ENCODE peak calls at places on chromosomes 5 and 9, in ten cellular contexts. X is mesendoderm; C is ureter; M is mucosa of gallbladder; Q is G401; F is Ammon's horn; B is IMR-90; D is CD4-positive, alpha-beta memory T cell; N is activated T-cell treated with anti-CD3 and anti-CD28 coated beads, Interleukin-2, amount 50 U/mL, for 72 hours; G is HCT116. U is an unnamed sample.

GRCh38 chr9:114861922-114862605 is 56.2 kb upstream of the TNFSF15 start:
- DNase-seq in M (no peak), C (no peak), Q (no peak), X (no peak), N (no peak), G (no peak), F (no peak), B (no peak), D (no peak), U (no peak)

GRCh38 chr5:171617268-171617667 is 168.3 kb upstream of the SMIM23 start:
- DNase-seq in X (no peak), G (no peak), M (no peak), C (peak), F (no peak), D (no peak), B (no peak), Q (no peak), N (no peak), U (no peak)

GRCh38 chr9:37903581-37903830 is 421 bp downstream of the SLC25A51 start:
- DNase-seq in F (no peak), B (no peak), X (peak), Q (no peak), D (no peak), C (no peak), N (peak), M (no peak), G (no peak), U (no peak)

GRCh38 chr9:74309654-74310053 is 187.5 kb upstream of the RORB start:
- DNase-seq in B (no peak), X (peak), D (no peak), F (no peak), N (no peak), C (no peak), G (no peak), M (no peak), Q (no peak), U (no peak)

GRCh38 chr9:97387936-97388684 is 23.8 kb upstream of the TDRD7 start:
- DNase-seq in N (no peak), M (no peak), D (no peak), Q (no peak), G (no peak), F (no peak), B (no peak), C (no peak), X (peak), U (no peak)

GRCh38 chr5:21810737-21811316 is 1042.3 kb downstream of the CDH12 start:
- DNase-seq in M (no peak), X (peak), N (no peak), G (no peak), Q (peak), D (no peak), C (no peak), F (no peak), B (peak), U (no peak)

GRCh38 chr9:107465467-107466451 is 23.8 kb downstream of the KLF4 start:
- DNase-seq in G (no peak), C (peak), Q (peak), B (peak), X (peak), M (peak), F (peak), D (no peak), N (peak), U (peak)

GRCh38 chr5:132747064-132747692 is at the start of gene CCNI2:
- DNase-seq in X (peak), F (no peak), C (no peak), Q (no peak), B (no peak), N (peak), M (no peak), G (no peak), D (peak), U (peak)

GRCh38 chr5:122183098-122183794 is 53.9 kb downstream of the ZNF474 start:
- DNase-seq in B (peak), M (no peak), X (no peak), N (no peak), G (no peak), Q (no peak), C (peak), D (no peak), F (peak), U (peak)

GRCh38 chr5:140575309-140575708 is 10.7 kb downstream of the SLC35A4 start:
- DNase-seq in C (no peak), F (peak), Q (no peak), N (no peak), D (no peak), G (peak), X (peak), M (no peak), B (peak), U (peak)

GRCh38 chr5:120164037-120164436 is 300.1 kb upstream of the PRR16 start:
- DNase-seq in X (no peak), C (no peak), D (no peak), M (no peak), Q (no peak), F (no peak), B (no peak), N (no peak), G (no peak), U (no peak)

GRCh38 chr5:77366717-77367500 is 125.2 kb downstream of the WDR41 start:
- DNase-seq in D (no peak), C (no peak), B (no peak), F (no peak), M (no peak), N (no peak), X (peak), G (no peak), Q (no peak), U (no peak)

GRCh38 chr9:109198736-109199384 is 31.8 kb upstream of the FRRS1L start:
- DNase-seq in D (no peak), B (no peak), C (no peak), X (peak), N (no peak), Q (no peak), M (no peak), F (no peak), G (peak), U (no peak)

GRCh38 chr5:140560227-140560626 is 3.0 kb upstream of the SRA1 start:
- DNase-seq in Q (no peak), C (no peak), G (no peak), N (no peak), D (no peak), M (no peak), X (no peak), F (no peak), B (no peak), U (no peak)

GRCh38 chr5:132787076-132787475 is 10.0 kb upstream of the SEPTIN8 start:
- DNase-seq in B (peak), N (no peak), X (no peak), G (no peak), F (no peak), M (no peak), Q (no peak), C (no peak), D (no peak), U (no peak)

GRCh38 chr5:154367101-154367500 is 78.7 kb upstream of the SAP30L start:
- DNase-seq in F (no peak), D (no peak), B (peak), N (no peak), X (no peak), C (no peak), G (no peak), Q (no peak), M (no peak), U (no peak)

GRCh38 chr9:136678624-136679023 is 8.6 kb downstream of the AGPAT2 start:
- DNase-seq in M (no peak), F (no peak), X (no peak), D (no peak), G (no peak), Q (no peak), C (no peak), N (no peak), B (no peak), U (no peak)

GRCh38 chr9:76136986-76137385 is 246.5 kb downstream of the PCSK5 start:
- DNase-seq in X (peak), Q (no peak), M (no peak), D (no peak), C (no peak), N (no peak), B (peak), F (no peak), G (peak), U (no peak)

GRCh38 chr5:82278711-82279370 is 687 bp upstream of the RPS23 start:
- DNase-seq in Q (no peak), B (no peak), F (no peak), X (no peak), C (no peak), G (no peak), N (no peak), M (no peak), D (no peak), U (no peak)

GRCh38 chr9:130159814-130160670 is 12.2 kb upstream of the NCS1 start:
- DNase-seq in C (no peak), M (no peak), D (no peak), G (no peak), X (no peak), F (no peak), Q (no peak), N (no peak), B (no peak), U (no peak)

GRCh38 chr5:16909464-16909863 is 26.6 kb downstream of the MYO10 start:
- DNase-seq in N (no peak), F (no peak), G (no peak), C (no peak), B (peak), Q (no peak), D (no peak), M (no peak), X (no peak), U (no peak)

GRCh38 chr9:127805620-127806019 is 2.9 kb downstream of the FPGS start:
- DNase-seq in M (no peak), B (no peak), Q (peak), X (peak), F (no peak), C (no peak), N (peak), G (peak), D (no peak), U (no peak)

GRCh38 chr5:111511174-111512025 is 935 bp downstream of the STARD4 start:
- DNase-seq in B (peak), X (peak), Q (peak), F (no peak), D (peak), G (no peak), C (no peak), M (no peak), N (no peak), U (no peak)

GRCh38 chr9:32863291-32863690 is 80.0 kb downstream of the TMEM215 start:
- DNase-seq in D (no peak), G (no peak), N (no peak), B (no peak), F (no peak), X (no peak), Q (no peak), C (no peak), M (no peak), U (no peak)

GRCh38 chr5:143030349-143030748 is 260.2 kb downstream of the ARHGAP26 start:
- DNase-seq in N (no peak), G (no peak), M (no peak), X (no peak), Q (no peak), B (no peak), F (no peak), D (peak), C (no peak), U (no peak)

GRCh38 chr5:177005619-177006264 is 837 bp downstream of the UIMC1 start:
- DNase-seq in Q (peak), D (peak), M (peak), F (peak), G (peak), N (peak), B (peak), X (peak), C (peak), U (peak)

GRCh38 chr9:107750741-107751521 is 261.4 kb upstream of the KLF4 start:
- DNase-seq in N (no peak), M (peak), F (peak), G (peak), C (peak), Q (peak), D (no peak), X (no peak), B (peak), U (peak)

GRCh38 chr9:110875275-110875674 is 163.0 kb downstream of the LPAR1 start:
- DNase-seq in N (no peak), C (peak), B (no peak), D (no peak), M (peak), X (peak), Q (no peak), F (peak), G (no peak), U (peak)

GRCh38 chr5:65802080-65802479 is 80.1 kb downstream of the NLN start:
- DNase-seq in C (no peak), F (peak), N (no peak), M (no peak), G (no peak), B (no peak), X (no peak), D (no peak), Q (no peak), U (no peak)

GRCh38 chr9:470041-470781 is 255.5 kb downstream of the DOCK8 start:
- DNase-seq in D (peak), N (peak), C (peak), G (peak), Q (peak), X (peak), F (peak), M (peak), B (peak), U (peak)

GRCh38 chr9:122370869-122371467 is at the start of gene PTGS1:
- DNase-seq in D (no peak), M (peak), Q (no peak), N (no peak), X (peak), C (peak), G (no peak), B (peak), F (no peak), U (peak)

GRCh38 chr5:115309751-115310370 is 13.4 kb upstream of the CCDC112 start:
- DNase-seq in G (peak), Q (peak), N (no peak), C (no peak), B (peak), F (peak), M (no peak), D (peak), X (peak), U (no peak)

GRCh38 chr5:31007672-31008071 is 185.8 kb upstream of the CDH6 start:
- DNase-seq in C (no peak), B (no peak), M (no peak), F (no peak), G (no peak), Q (no peak), X (peak), N (no peak), D (no peak), U (no peak)

GRCh38 chr9:122016789-122017188 is 76.3 kb downstream of the TTLL11 start:
- DNase-seq in F (peak), N (no peak), X (no peak), B (no peak), Q (peak), M (no peak), D (no peak), C (no peak), G (no peak), U (no peak)

GRCh38 chr5:149957855-149958254 is 2.7 kb upstream of the SLC26A2 start:
- DNase-seq in D (no peak), N (no peak), F (no peak), G (no peak), C (no peak), Q (no peak), B (no peak), M (no peak), X (no peak), U (no peak)

GRCh38 chr5:118326496-118327045 is 661.8 kb downstream of the DTWD2 start:
- DNase-seq in C (no peak), Q (no peak), F (no peak), D (no peak), G (no peak), M (no peak), B (no peak), X (no peak), N (no peak), U (no peak)